ENCODE peak calls at places on chromosomes 13 and 19, in nine cellular contexts. A is CD4-positive, alpha-beta memory T cell; I is ascending aorta; L is ovary; T is lower lobe of right lung; H is IMR-90; M is CD4-positive, CD25-positive, alpha-beta regulatory T cell; O is pancreas; N is GM23248. U is an unnamed sample. For H3K27me3, the result is how much of the 10 kb centered on the place peaks cover.

GRCh38 chr13:32650705-32651311 is 64.6 kb downstream of the PDS5B start:
- DNase-seq in A (peak), I (peak), L (peak), T (no peak), H (peak), M (peak), O (no peak), N (peak), U (peak)

GRCh38 chr13:105047676-105048295 is 1487.7 kb downstream of the EFNB2 start:
- DNase-seq in A (no peak), I (no peak), L (no peak), T (no peak), H (no peak), M (no peak), O (no peak), N (no peak), U (no peak)

GRCh38 chr19:40571831-40572495 is 4.7 kb upstream of the SHKBP1 start:
- DNase-seq in A (no peak), I (no peak), L (no peak), T (no peak), H (no peak), M (no peak), O (no peak), N (no peak), U (no peak)

GRCh38 chr19:55635856-55636440 is 4.9 kb upstream of the ZNF580 start:
- DNase-seq in A (no peak), I (no peak), L (no peak), T (no peak), H (no peak), M (no peak), O (peak), N (peak), U (no peak)

GRCh38 chr19:11234486-11235075 is 4.8 kb upstream of the ANGPTL8 start:
- DNase-seq in A (no peak), I (no peak), L (no peak), T (no peak), H (no peak), M (no peak), O (no peak), N (no peak), U (no peak)

GRCh38 chr19:47049307-47049700 is 880 bp upstream of the TMEM160 start:
- DNase-seq in A (no peak), I (no peak), L (no peak), T (no peak), H (peak), M (no peak), O (peak), N (peak), U (no peak)

GRCh38 chr13:50400930-50401553 is 385.8 kb downstream of the KCNRG start:
- DNase-seq in A (no peak), I (no peak), L (no peak), T (no peak), H (peak), M (no peak), O (no peak), N (peak), U (no peak)

GRCh38 chr13:27339299-27339698 is 68.7 kb downstream of the RASL11A start:
- DNase-seq in A (peak), I (no peak), L (no peak), T (no peak), H (peak), M (peak), O (no peak), N (peak), U (peak)

GRCh38 chr19:29546583-29547190 is 20.9 kb downstream of the VSTM2B start:
- DNase-seq in A (no peak), I (no peak), L (no peak), T (no peak), H (no peak), M (no peak), O (peak), N (no peak), U (no peak)

GRCh38 chr13:27375686-27376326 is 48.6 kb upstream of the GTF3A start:
- DNase-seq in A (peak), I (peak), L (peak), T (peak), H (peak), M (peak), O (no peak), N (peak), U (peak)

GRCh38 chr19:48480476-48481190 is 11.5 kb downstream of the CYTH2 start:
- DNase-seq in A (peak), I (no peak), L (peak), T (no peak), H (no peak), M (peak), O (peak), N (peak), U (no peak)

GRCh38 chr13:67229438-67230242 is 496 bp downstream of the PCDH9 start:
- DNase-seq in A (no peak), I (no peak), L (no peak), T (no peak), H (peak), M (no peak), O (no peak), N (peak), U (peak)

GRCh38 chr19:19540707-19541515 is 2.8 kb downstream of the CILP2 start:
- DNase-seq in A (peak), I (no peak), L (no peak), T (peak), H (no peak), M (peak), O (peak), N (peak), U (peak)

GRCh38 chr19:18785179-18786124 is 5.7 kb downstream of the COMP start:
- DNase-seq in A (peak), I (peak), L (peak), T (peak), H (peak), M (peak), O (peak), N (peak), U (peak)

GRCh38 chr13:113157206-113157928 is 1.1 kb upstream of the PROZ start:
- DNase-seq in A (no peak), I (peak), L (no peak), T (no peak), H (no peak), M (no peak), O (no peak), N (no peak), U (no peak)

GRCh38 chr13:19173752-19174151 is 7.9 kb downstream of the TUBA3C start:
- DNase-seq in A (no peak), I (no peak), L (no peak), T (no peak), H (no peak), M (no peak), O (no peak), N (no peak), U (no peak)

GRCh38 chr13:108834193-108834592 is 204.8 kb downstream of the MYO16 start:
- DNase-seq in A (no peak), I (no peak), L (no peak), T (no peak), H (peak), M (no peak), O (no peak), N (no peak), U (no peak)

GRCh38 chr19:16337809-16338469 is 13.3 kb downstream of the KLF2 start:
- DNase-seq in A (no peak), I (no peak), L (no peak), T (no peak), H (no peak), M (no peak), O (no peak), N (peak), U (no peak)

GRCh38 chr13:23748591-23748990 is 140.6 kb downstream of the MIPEP start:
- DNase-seq in A (no peak), I (no peak), L (no peak), T (no peak), H (no peak), M (no peak), O (no peak), N (no peak), U (no peak)

GRCh38 chr13:114101325-114101821 is 31.1 kb downstream of the RASA3 start:
- DNase-seq in A (no peak), I (peak), L (no peak), T (peak), H (no peak), M (no peak), O (peak), N (peak), U (no peak)

GRCh38 chr19:48617146-48617937 is 1.6 kb downstream of the RPL18 start:
- DNase-seq in A (no peak), I (no peak), L (no peak), T (no peak), H (no peak), M (no peak), O (no peak), N (peak), U (no peak)

GRCh38 chr19:31140717-31141116 is 208.5 kb downstream of the TSHZ3 start:
- DNase-seq in A (no peak), I (no peak), L (no peak), T (no peak), H (peak), M (no peak), O (no peak), N (peak), U (no peak)

GRCh38 chr19:38837656-38838121 is 6.1 kb upstream of the ECH1 start:
- DNase-seq in A (no peak), I (no peak), L (no peak), T (no peak), H (peak), M (no peak), O (peak), N (peak), U (no peak)

GRCh38 chr13:46716821-46717220 is 80.1 kb downstream of the ESD start:
- DNase-seq in A (no peak), I (no peak), L (no peak), T (no peak), H (no peak), M (no peak), O (no peak), N (no peak), U (no peak)

GRCh38 chr19:31340059-31341025 is 8.9 kb downstream of the TSHZ3 start:
- DNase-seq in A (peak), I (no peak), L (no peak), T (no peak), H (peak), M (peak), O (no peak), N (peak), U (peak)

GRCh38 chr19:44648536-44649370 is 5.0 kb downstream of the PVR start:
- DNase-seq in A (no peak), I (no peak), L (peak), T (peak), H (peak), M (no peak), O (peak), N (peak), U (no peak)

DNA sequence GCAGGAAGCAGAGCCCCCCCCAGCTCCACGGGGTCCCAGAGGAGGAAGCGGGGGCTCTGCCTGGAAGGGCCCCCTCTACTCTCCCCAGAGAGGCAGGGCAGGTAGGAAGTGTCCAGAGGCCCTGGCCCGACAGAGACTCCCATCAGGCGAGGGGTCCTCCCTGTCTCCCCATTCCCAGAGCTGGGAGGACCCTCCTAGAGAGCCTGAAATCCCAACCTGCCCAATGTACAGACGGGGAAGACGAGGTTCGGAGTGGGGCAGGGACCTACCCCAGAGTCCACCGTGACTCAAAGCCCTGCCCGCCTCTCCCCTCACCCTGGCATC is 1.1 kb downstream of the TLE2 start:
- DNase-seq in A (no peak), I (no peak), L (no peak), T (no peak), H (no peak), M (no peak), O (no peak), N (no peak), U (no peak)
- H3K27me3 ChIP-seq in A (under half), I (under half), L (under half), T (under half), H (half or more), M (under half), O (under half), N (under half), U (under half)

GRCh38 chr13:28597641-28598040 is 61.3 kb upstream of the POMP start:
- DNase-seq in A (no peak), I (no peak), L (no peak), T (no peak), H (peak), M (no peak), O (no peak), N (no peak), U (no peak)
- H3K27me3 ChIP-seq in A (under half), I (under half), L (under half), T (under half), H (under half), M (under half), O (under half), N (under half), U (under half)

DNA sequence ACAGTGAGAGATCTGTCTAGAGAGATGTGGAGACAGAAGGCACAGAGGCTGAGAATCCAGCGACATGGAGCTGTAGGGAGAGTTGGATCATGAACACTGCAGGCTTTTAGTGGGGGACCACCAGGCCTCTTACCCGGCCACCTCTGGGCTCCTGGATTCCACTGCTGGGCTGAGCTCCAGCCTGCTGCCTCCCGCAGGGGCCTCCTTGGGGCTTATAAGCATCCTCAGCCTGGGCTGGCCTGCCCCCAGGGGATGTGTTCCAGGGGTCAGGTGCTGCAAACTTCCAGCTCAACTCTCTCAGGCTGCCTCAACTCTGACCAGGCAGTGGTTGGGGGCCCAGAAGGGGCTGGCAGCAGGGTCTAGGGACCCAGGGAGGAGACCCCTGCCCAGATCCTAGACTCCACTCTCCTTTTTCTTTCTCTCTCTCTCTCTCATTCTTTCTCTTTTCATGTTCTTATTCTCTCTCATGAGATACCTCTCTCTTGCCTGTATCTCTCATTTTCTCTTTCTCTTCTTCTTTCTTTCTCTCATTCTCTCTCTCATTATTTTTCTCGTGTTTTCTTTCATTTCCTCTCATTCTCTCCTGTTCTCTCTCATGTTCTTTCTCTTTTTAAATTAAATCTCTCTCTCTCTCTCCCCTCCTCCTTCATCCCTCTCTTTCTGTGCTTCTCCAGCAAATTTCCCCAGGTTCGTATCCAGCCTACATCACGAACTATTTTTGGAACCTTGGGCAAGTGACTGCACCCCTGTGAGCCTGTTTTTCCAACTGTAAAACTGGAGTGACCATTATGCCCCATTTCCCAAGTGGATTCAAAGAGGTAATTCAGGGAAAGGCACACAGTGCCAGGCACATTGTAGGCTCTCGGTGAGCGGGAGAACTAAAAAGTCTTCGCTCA is at the start of gene KLK4:
- DNase-seq in A (no peak), I (no peak), L (no peak), T (no peak), H (no peak), M (no peak), O (no peak), N (no peak), U (no peak)
- H3K27me3 ChIP-seq in A (under half), I (under half), L (under half), T (half or more), H (under half), M (under half), O (under half), N (half or more), U (under half)

GRCh38 chr19:51256053-51256682 is 5.3 kb downstream of the SIGLECL1 start:
- DNase-seq in A (peak), I (no peak), L (no peak), T (no peak), H (no peak), M (peak), O (no peak), N (no peak), U (no peak)

GRCh38 chr19:51251453-51251790 is 542 bp downstream of the SIGLECL1 start:
- DNase-seq in A (no peak), I (no peak), L (no peak), T (no peak), H (no peak), M (no peak), O (no peak), N (no peak), U (no peak)

GRCh38 chr19:51250786-51251452 is at the start of gene SIGLECL1:
- DNase-seq in A (no peak), I (no peak), L (no peak), T (no peak), H (no peak), M (no peak), O (no peak), N (no peak), U (no peak)

GRCh38 chr19:51257471-51257870 is 6.6 kb downstream of the SIGLECL1 start:
- DNase-seq in A (no peak), I (no peak), L (no peak), T (no peak), H (no peak), M (no peak), O (no peak), N (no peak), U (no peak)

DNA sequence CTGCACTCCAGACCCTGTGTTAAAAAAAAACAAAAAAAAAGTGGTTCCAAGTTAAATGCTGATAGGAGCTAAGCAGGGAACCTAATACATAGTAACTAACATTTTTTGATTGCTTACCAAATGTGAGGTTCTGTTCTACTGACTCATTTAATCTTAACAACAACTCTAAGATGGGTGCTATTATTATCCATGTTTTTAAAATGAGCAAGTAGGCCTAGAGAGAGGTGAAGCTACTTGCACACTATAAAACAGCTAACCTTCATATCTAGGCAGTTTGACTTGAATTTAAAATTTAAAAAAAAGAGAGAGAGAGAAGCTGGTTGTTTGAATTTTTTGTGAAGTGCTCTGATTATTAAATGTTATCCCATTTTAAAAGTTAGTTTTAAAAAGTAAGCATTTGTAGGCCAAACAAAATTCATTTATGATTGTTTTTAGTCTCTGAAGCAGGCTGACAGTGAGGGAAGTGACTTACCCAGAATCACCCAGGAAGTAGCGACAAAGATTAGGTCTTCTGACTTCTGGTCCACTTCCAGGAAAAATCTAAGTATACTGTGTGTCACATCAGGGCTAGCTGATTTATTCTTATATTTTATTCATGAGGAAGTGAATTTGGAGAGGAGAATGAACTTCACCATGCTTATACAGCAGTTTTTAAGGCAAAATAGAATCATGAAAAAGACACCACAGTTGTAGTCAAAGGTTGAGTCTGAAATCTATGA is 2.4 kb downstream of the SIGLECL1 start:
- DNase-seq in A (no peak), I (no peak), L (no peak), T (no peak), H (no peak), M (no peak), O (no peak), N (no peak), U (no peak)
- H3K27me3 ChIP-seq in A (under half), I (under half), L (under half), T (under half), H (under half), M (under half), O (under half), N (under half), U (under half)

GRCh38 chr13:99977912-99978780 is 3.4 kb upstream of the ZIC2 start:
- DNase-seq in A (no peak), I (no peak), L (no peak), T (no peak), H (no peak), M (no peak), O (no peak), N (no peak), U (peak)
- H3K27me3 ChIP-seq in A (half or more), I (half or more), L (under half), T (half or more), H (half or more), M (half or more), O (half or more), N (half or more), U (under half)